ENCODE peak calls at places on chromosome 9, in five cellular contexts. One of them, this sample, is unnamed.

GRCh38 chr9:95746408-95747165 is 128.9 kb upstream of the ERCC6L2 start:
- DNase-seq in mesendoderm: no peak
- DNase-seq in IMR-90: no peak
- DNase-seq in H1: no peak
- DNase-seq in H9: no peak
- DNase-seq in this sample: no peak

GRCh38 chr9:4866239-4866969 is 73.7 kb downstream of the RCL1 start:
- DNase-seq in mesendoderm: no peak
- DNase-seq in IMR-90: peak
- DNase-seq in H1: no peak
- DNase-seq in H9: no peak
- DNase-seq in this sample: no peak

GRCh38 chr9:36486933-36487481 is 85.7 kb upstream of the MELK start:
- DNase-seq in mesendoderm: peak
- DNase-seq in IMR-90: no peak
- DNase-seq in H1: no peak
- DNase-seq in H9: peak
- DNase-seq in this sample: peak

GRCh38 chr9:35051069-35051967 is 21.1 kb downstream of the VCP start:
- DNase-seq in mesendoderm: peak
- DNase-seq in IMR-90: peak
- DNase-seq in H1: no peak
- DNase-seq in H9: peak
- DNase-seq in this sample: peak

GRCh38 chr9:2657427-2657826 is 35.8 kb downstream of the VLDLR start:
- DNase-seq in mesendoderm: no peak
- DNase-seq in IMR-90: no peak
- DNase-seq in H1: no peak
- DNase-seq in H9: no peak
- DNase-seq in this sample: no peak

GRCh38 chr9:35748858-35749514 is at the start of the genes GBA2 and RGP1:
- DNase-seq in mesendoderm: peak
- DNase-seq in IMR-90: peak
- DNase-seq in H1: no peak
- DNase-seq in H9: peak
- DNase-seq in this sample: peak

GRCh38 chr9:17625644-17626388 is 47.0 kb downstream of the SH3GL2 start:
- DNase-seq in mesendoderm: peak
- DNase-seq in IMR-90: peak
- DNase-seq in H1: no peak
- DNase-seq in H9: no peak
- DNase-seq in this sample: no peak

GRCh38 chr9:83238871-83239624 is 176.1 kb upstream of the RASEF start:
- DNase-seq in mesendoderm: no peak
- DNase-seq in IMR-90: no peak
- DNase-seq in H1: no peak
- DNase-seq in H9: no peak
- DNase-seq in this sample: peak

GRCh38 chr9:125659201-125659840 is 47.7 kb downstream of the MAPKAP1 start:
- DNase-seq in mesendoderm: no peak
- DNase-seq in IMR-90: peak
- DNase-seq in H1: no peak
- DNase-seq in H9: no peak
- DNase-seq in this sample: no peak

GRCh38 chr9:116274293-116274692 is 120.7 kb downstream of the PAPPA start:
- DNase-seq in mesendoderm: peak
- DNase-seq in IMR-90: peak
- DNase-seq in H1: no peak
- DNase-seq in H9: no peak
- DNase-seq in this sample: peak

GRCh38 chr9:83474631-83475030 is 63.6 kb downstream of the FRMD3 start:
- DNase-seq in mesendoderm: no peak
- DNase-seq in IMR-90: no peak
- DNase-seq in H1: no peak
- DNase-seq in H9: no peak
- DNase-seq in this sample: no peak

GRCh38 chr9:70480405-70480980 is 66.0 kb upstream of the KLF9 start:
- DNase-seq in mesendoderm: no peak
- DNase-seq in IMR-90: peak
- DNase-seq in H1: no peak
- DNase-seq in H9: no peak
- DNase-seq in this sample: peak

GRCh38 chr9:100213730-100214477 is 114.9 kb downstream of the INVS start:
- DNase-seq in mesendoderm: peak
- DNase-seq in IMR-90: peak
- DNase-seq in H1: no peak
- DNase-seq in H9: no peak
- DNase-seq in this sample: peak

GRCh38 chr9:114203410-114204140 is 48.2 kb downstream of the COL27A1 start:
- DNase-seq in mesendoderm: no peak
- DNase-seq in IMR-90: peak
- DNase-seq in H1: no peak
- DNase-seq in H9: no peak
- DNase-seq in this sample: peak

GRCh38 chr9:92607773-92608172 is 62.2 kb downstream of the IPPK start:
- DNase-seq in mesendoderm: no peak
- DNase-seq in IMR-90: peak
- DNase-seq in H1: no peak
- DNase-seq in H9: no peak
- DNase-seq in this sample: peak

GRCh38 chr9:8917978-8918739 is 1118.6 kb upstream of the DMAC1 start:
- DNase-seq in mesendoderm: no peak
- DNase-seq in IMR-90: no peak
- DNase-seq in H1: no peak
- DNase-seq in H9: no peak
- DNase-seq in this sample: no peak

GRCh38 chr9:70551391-70551790 is 136.9 kb upstream of the KLF9 start:
- DNase-seq in mesendoderm: no peak
- DNase-seq in IMR-90: peak
- DNase-seq in H1: no peak
- DNase-seq in H9: no peak
- DNase-seq in this sample: no peak

GRCh38 chr9:90808890-90809685 is 7.5 kb downstream of the SYK start:
- DNase-seq in mesendoderm: no peak
- DNase-seq in IMR-90: no peak
- DNase-seq in H1: no peak
- DNase-seq in H9: no peak
- DNase-seq in this sample: no peak

GRCh38 chr9:133737071-133737773 is 930 bp downstream of the SARDH start:
- DNase-seq in mesendoderm: no peak
- DNase-seq in IMR-90: no peak
- DNase-seq in H1: no peak
- DNase-seq in H9: no peak
- DNase-seq in this sample: no peak

GRCh38 chr9:133739408-133740280 is 1.5 kb upstream of the SARDH start:
- DNase-seq in mesendoderm: no peak
- DNase-seq in IMR-90: no peak
- DNase-seq in H1: no peak
- DNase-seq in H9: no peak
- DNase-seq in this sample: no peak

GRCh38 chr9:133737774-133738038 is 446 bp downstream of the SARDH start:
- DNase-seq in mesendoderm: no peak
- DNase-seq in IMR-90: no peak
- DNase-seq in H1: no peak
- DNase-seq in H9: no peak
- DNase-seq in this sample: peak

GRCh38 chr9:133738806-133739150 is 626 bp upstream of the SARDH start:
- DNase-seq in mesendoderm: no peak
- DNase-seq in IMR-90: no peak
- DNase-seq in H1: no peak
- DNase-seq in H9: no peak
- DNase-seq in this sample: no peak

GRCh38 chr9:133738039-133738805 is at the start of gene SARDH:
- DNase-seq in mesendoderm: peak
- DNase-seq in IMR-90: peak
- DNase-seq in H1: peak
- DNase-seq in H9: peak
- DNase-seq in this sample: peak
- H3K9ac ChIP-seq in mesendoderm: peak
- H3K9ac ChIP-seq in IMR-90: peak
- H3K9ac ChIP-seq in H1: no peak
- H3K9ac ChIP-seq in H9: no peak
- H3K9ac ChIP-seq in this sample: no peak

GRCh38 chr9:99020786-99021436 is 77.2 kb downstream of the COL15A1 start:
- DNase-seq in mesendoderm: no peak
- DNase-seq in IMR-90: no peak
- DNase-seq in H1: no peak
- DNase-seq in H9: no peak
- DNase-seq in this sample: no peak
- H2BK120ac ChIP-seq in mesendoderm: no peak
- H2BK120ac ChIP-seq in IMR-90: peak
- H2BK120ac ChIP-seq in H1: no peak
- H2BK120ac ChIP-seq in H9: no peak
- H2BK120ac ChIP-seq in this sample: peak

GRCh38 chr9:136685216-136685615 is 2.0 kb downstream of the AGPAT2 start:
- DNase-seq in mesendoderm: no peak
- DNase-seq in IMR-90: no peak
- DNase-seq in H1: no peak
- DNase-seq in H9: no peak
- DNase-seq in this sample: no peak

GRCh38 chr9:136686794-136687711 is at the start of gene AGPAT2:
- DNase-seq in mesendoderm: peak
- DNase-seq in IMR-90: peak
- DNase-seq in H1: no peak
- DNase-seq in H9: peak
- DNase-seq in this sample: peak

GRCh38 chr9:136684799-136685198 is 2.5 kb downstream of the AGPAT2 start:
- DNase-seq in mesendoderm: no peak
- DNase-seq in IMR-90: no peak
- DNase-seq in H1: no peak
- DNase-seq in H9: no peak
- DNase-seq in this sample: no peak

GRCh38 chr9:136686534-136686793 is 793 bp downstream of the AGPAT2 start:
- DNase-seq in mesendoderm: no peak
- DNase-seq in IMR-90: no peak
- DNase-seq in H1: no peak
- DNase-seq in H9: no peak
- DNase-seq in this sample: no peak

GRCh38 chr9:136685792-136686533 is 1.3 kb downstream of the AGPAT2 start:
- DNase-seq in mesendoderm: no peak
- DNase-seq in IMR-90: no peak
- DNase-seq in H1: no peak
- DNase-seq in H9: no peak
- DNase-seq in this sample: peak
- H4K8ac ChIP-seq in mesendoderm: no peak
- H4K8ac ChIP-seq in IMR-90: no peak
- H4K8ac ChIP-seq in H1: no peak
- H4K8ac ChIP-seq in H9: no peak
- H4K8ac ChIP-seq in this sample: peak

DNA sequence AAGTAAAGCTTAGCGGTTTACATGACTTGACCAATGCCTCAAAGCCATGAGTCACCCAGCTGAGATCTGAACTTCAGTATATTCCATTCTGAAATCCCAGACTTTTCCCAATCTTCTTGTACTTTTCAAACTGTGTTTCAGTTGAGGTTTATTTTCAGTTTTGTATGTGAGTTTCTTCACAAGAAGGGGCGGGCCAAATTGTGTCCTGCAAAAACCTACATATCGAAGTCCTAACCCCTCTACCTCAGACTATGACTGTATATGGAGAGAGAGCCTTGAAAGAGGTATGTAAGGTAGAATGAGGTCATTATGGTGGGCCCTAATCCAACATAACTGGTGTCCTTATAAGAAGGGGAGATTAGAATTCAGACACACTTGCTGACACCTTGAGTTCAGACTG is 665 bp upstream of the TLR4 start:
- DNase-seq in mesendoderm: peak
- DNase-seq in IMR-90: no peak
- DNase-seq in H1: no peak
- DNase-seq in H9: no peak
- DNase-seq in this sample: peak
- H3K9ac ChIP-seq in mesendoderm: no peak
- H3K9ac ChIP-seq in IMR-90: no peak
- H3K9ac ChIP-seq in H1: no peak
- H3K9ac ChIP-seq in H9: no peak
- H3K9ac ChIP-seq in this sample: peak

DNA sequence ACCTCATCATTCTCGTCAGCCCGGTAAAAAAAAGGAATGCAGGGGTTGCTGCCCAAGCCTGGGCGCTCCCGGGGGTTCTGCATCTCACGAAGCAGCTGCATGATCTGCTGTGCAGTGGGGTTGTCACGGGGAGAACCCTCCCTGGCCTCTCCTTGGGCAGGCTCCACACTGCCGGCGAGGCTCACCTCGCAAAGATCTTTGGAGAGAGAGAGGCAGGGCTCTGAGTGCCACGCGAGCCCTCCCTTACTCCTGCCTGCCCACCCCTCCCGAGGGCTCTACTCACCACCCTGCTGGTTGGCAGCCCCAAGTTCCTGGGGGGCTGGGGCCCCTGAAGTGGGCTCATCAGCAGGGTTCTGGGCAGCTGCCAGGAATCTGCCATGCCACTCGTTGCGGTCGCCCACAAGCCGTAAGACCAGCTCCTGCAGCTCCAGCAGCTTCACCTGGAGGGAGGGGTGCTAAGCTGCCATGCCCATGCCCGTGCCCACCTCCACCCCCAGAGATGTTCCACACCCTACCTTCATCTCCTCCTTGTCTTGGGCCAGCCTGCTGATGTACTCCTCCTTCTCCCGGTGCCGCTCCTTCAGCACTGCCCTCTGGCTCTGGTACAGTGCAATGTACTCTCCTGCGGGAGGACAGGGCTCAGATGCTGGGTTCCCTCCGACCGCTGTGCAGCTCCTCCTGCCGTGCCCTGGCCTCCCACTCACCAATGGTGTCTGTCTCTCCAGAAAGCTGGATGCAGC is 18.6 kb downstream of the GOLGA2 start:
- DNase-seq in mesendoderm: no peak
- DNase-seq in IMR-90: no peak
- DNase-seq in H1: no peak
- DNase-seq in H9: no peak
- DNase-seq in this sample: no peak
- H2BK120ac ChIP-seq in mesendoderm: no peak
- H2BK120ac ChIP-seq in IMR-90: no peak
- H2BK120ac ChIP-seq in H1: no peak
- H2BK120ac ChIP-seq in H9: no peak
- H2BK120ac ChIP-seq in this sample: no peak

This sample was measured in mesenchymal stem cell.